ENCODE peak calls at places on chromosomes 2 and 18, in four cellular contexts. R, C, J and W are unnamed samples. For H3K9me3, the result is how much of the 10 kb centered on the place peaks cover.

GRCh38 chr18:9901377-9901776 is 12.4 kb upstream of the VAPA start:
- DNase-seq in R (no peak), C (no peak), J (no peak), W (no peak)

GRCh38 chr2:186925514-186925913 is 76.5 kb upstream of the ZSWIM2 start:
- DNase-seq in R (no peak), C (no peak), J (no peak), W (no peak)

GRCh38 chr18:58402247-58402646 is 226.6 kb downstream of the ALPK2 start:
- DNase-seq in R (no peak), C (no peak), J (no peak), W (peak)

GRCh38 chr2:131105950-131106801 is 1.0 kb downstream of the PLEKHB2 start:
- DNase-seq in R (peak), C (peak), J (peak), W (peak)

GRCh38 chr18:53380063-53380639 is 844.3 kb downstream of the MBD2 start:
- DNase-seq in R (no peak), C (peak), J (peak), W (peak)

GRCh38 chr2:10220516-10221391 is 82.0 kb upstream of the HPCAL1 start:
- DNase-seq in R (peak), C (no peak), J (no peak), W (peak)

GRCh38 chr18:34023471-34023870 is 201.2 kb downstream of the NOL4 start:
- DNase-seq in R (no peak), C (no peak), J (no peak), W (no peak)

GRCh38 chr18:61546598-61546997 is 213.4 kb downstream of the CDH20 start:
- DNase-seq in R (no peak), C (no peak), J (no peak), W (no peak)

GRCh38 chr2:43759195-43759594 is 14.6 kb upstream of the DYNC2LI1 start:
- DNase-seq in R (no peak), C (peak), J (no peak), W (no peak)

GRCh38 chr18:69161383-69162028 is 239.2 kb upstream of the DOK6 start:
- DNase-seq in R (no peak), C (no peak), J (no peak), W (no peak)

GRCh38 chr2:187877391-187877790 is 323.2 kb upstream of the TFPI start:
- DNase-seq in R (no peak), C (no peak), J (no peak), W (no peak)

GRCh38 chr2:128384446-128384845 is 65.8 kb upstream of the HS6ST1 start:
- DNase-seq in R (no peak), C (no peak), J (no peak), W (no peak)

GRCh38 chr2:123913266-123913810 is 111.7 kb upstream of the CNTNAP5 start:
- DNase-seq in R (no peak), C (no peak), J (no peak), W (no peak)

GRCh38 chr2:205948883-205949282 is 137.1 kb downstream of the INO80D start:
- DNase-seq in R (no peak), C (no peak), J (no peak), W (no peak)

GRCh38 chr18:35143615-35144596 is 96.9 kb upstream of the ZNF397 start:
- DNase-seq in R (peak), C (peak), J (no peak), W (peak)

GRCh38 chr2:234818937-234819336 is 132.9 kb upstream of the SH3BP4 start:
- DNase-seq in R (no peak), C (no peak), J (no peak), W (no peak)

GRCh38 chr18:36871801-36872200 is 42.9 kb downstream of the KIAA1328 start:
- DNase-seq in R (no peak), C (no peak), J (no peak), W (no peak)

GRCh38 chr2:241814571-241815476 is 5.8 kb downstream of the NEU4 start:
- DNase-seq in R (no peak), C (no peak), J (no peak), W (peak)

GRCh38 chr2:157231476-157231875 is 26.0 kb upstream of the GALNT5 start:
- DNase-seq in R (no peak), C (no peak), J (no peak), W (no peak)

GRCh38 chr2:196979976-196980375 is 53.5 kb upstream of the PGAP1 start:
- DNase-seq in R (no peak), C (no peak), J (no peak), W (no peak)

GRCh38 chr2:172929644-172930043 is 146.0 kb upstream of the MAP3K20 start:
- DNase-seq in R (no peak), C (no peak), J (no peak), W (no peak)

GRCh38 chr2:36455788-36456187 is 100.2 kb downstream of the CRIM1 start:
- DNase-seq in R (no peak), C (no peak), J (no peak), W (no peak)

GRCh38 chr18:22314406-22314805 is 103.3 kb downstream of the CTAGE1 start:
- DNase-seq in R (no peak), C (no peak), J (no peak), W (no peak)

GRCh38 chr2:53715568-53715967 is 52.0 kb upstream of the CHAC2 start:
- DNase-seq in R (no peak), C (peak), J (no peak), W (no peak)

GRCh38 chr18:49151482-49151881 is 200.7 kb upstream of the SMAD7 start:
- DNase-seq in R (no peak), C (no peak), J (no peak), W (peak)

GRCh38 chr18:77012751-77013550 is 119.6 kb downstream of the MBP start:
- DNase-seq in R (no peak), C (no peak), J (no peak), W (no peak)

GRCh38 chr2:12192762-12193161 is 446.3 kb downstream of the LPIN1 start:
- DNase-seq in R (no peak), C (no peak), J (no peak), W (no peak)

DNA sequence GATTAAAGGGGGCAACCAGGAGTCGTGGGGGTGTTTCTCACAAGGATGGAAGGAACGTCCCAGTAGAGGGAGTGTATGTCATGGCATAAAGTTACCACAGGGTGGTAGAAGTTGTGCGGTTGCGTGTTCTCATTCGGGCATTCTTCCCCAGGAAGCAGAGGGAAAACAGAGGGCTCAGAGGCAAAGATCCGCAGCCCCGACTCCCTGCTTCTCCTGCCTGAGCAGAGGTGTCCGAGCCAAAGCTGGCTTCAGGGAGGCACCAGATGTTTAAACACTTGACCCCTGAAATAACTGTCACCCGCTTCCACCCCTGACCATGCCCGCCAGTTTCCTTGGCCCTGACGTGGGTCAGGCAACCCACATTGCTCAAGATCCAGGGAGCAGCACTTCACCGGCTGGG is 83.7 kb downstream of the EN1 start:
- DNase-seq in R (no peak), C (peak), J (no peak), W (peak)
- TF ChIP-seq RCOR1 in R (no peak), C (no peak), J (no peak), W (no peak)

GRCh38 chr2:101717041-101717817 is 19.7 kb downstream of the MAP4K4 start:
- DNase-seq in R (no peak), C (no peak), J (peak), W (no peak)
- H3K9me3 ChIP-seq in R (under half), C (under half), J (under half), W (under half)

GRCh38 chr18:371616-371998 is 103.8 kb upstream of the THOC1 start:
- DNase-seq in R (no peak), C (no peak), J (no peak), W (peak)

GRCh38 chr18:366466-367053 is 98.7 kb upstream of the THOC1 start:
- DNase-seq in R (no peak), C (no peak), J (no peak), W (no peak)

GRCh38 chr18:374735-375168 is 106.9 kb upstream of the THOC1 start:
- DNase-seq in R (no peak), C (no peak), J (no peak), W (no peak)

GRCh38 chr18:369224-370010 is 101.6 kb upstream of the THOC1 start:
- DNase-seq in R (no peak), C (no peak), J (no peak), W (no peak)

GRCh38 chr18:370753-371615 is 103.1 kb upstream of the THOC1 start:
- DNase-seq in R (no peak), C (no peak), J (no peak), W (peak)
- TF ChIP-seq RCOR1 in R (no peak), C (no peak), J (no peak), W (no peak)

GRCh38 chr18:8801263-8801901 is 96.0 kb downstream of the MTCL1 start:
- DNase-seq in R (no peak), C (no peak), J (no peak), W (no peak)

GRCh38 chr18:8799593-8799992 is 94.2 kb downstream of the MTCL1 start:
- DNase-seq in R (no peak), C (no peak), J (no peak), W (no peak)

GRCh38 chr18:8800041-8800441 is 94.7 kb downstream of the MTCL1 start:
- DNase-seq in R (no peak), C (no peak), J (no peak), W (no peak)

GRCh38 chr18:8800876-8801262 is 95.5 kb downstream of the MTCL1 start:
- DNase-seq in R (no peak), C (no peak), J (no peak), W (no peak)

DNA sequence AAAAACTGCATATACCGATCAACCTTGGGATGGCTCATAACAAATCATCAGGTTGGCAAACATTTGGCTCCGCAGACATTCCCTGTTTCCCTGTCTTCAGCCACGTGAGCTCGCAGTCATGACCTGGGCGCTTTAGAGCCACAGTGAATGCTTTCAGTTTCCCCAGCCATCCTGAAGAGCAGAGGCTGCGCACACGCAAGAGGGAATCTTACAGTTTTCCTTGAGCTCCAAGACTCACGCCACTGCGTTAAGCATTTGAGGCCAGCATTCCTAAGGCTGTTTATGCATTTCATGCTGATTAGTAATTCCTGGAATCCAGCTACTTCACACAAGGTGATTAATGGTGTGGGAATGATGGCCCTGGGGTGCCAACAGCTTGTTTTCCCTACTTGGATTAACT is 95.1 kb downstream of the MTCL1 start:
- DNase-seq in R (no peak), C (peak), J (no peak), W (no peak)
- H3K9me3 ChIP-seq in R (under half), C (under half), J (under half), W (under half)

DNA sequence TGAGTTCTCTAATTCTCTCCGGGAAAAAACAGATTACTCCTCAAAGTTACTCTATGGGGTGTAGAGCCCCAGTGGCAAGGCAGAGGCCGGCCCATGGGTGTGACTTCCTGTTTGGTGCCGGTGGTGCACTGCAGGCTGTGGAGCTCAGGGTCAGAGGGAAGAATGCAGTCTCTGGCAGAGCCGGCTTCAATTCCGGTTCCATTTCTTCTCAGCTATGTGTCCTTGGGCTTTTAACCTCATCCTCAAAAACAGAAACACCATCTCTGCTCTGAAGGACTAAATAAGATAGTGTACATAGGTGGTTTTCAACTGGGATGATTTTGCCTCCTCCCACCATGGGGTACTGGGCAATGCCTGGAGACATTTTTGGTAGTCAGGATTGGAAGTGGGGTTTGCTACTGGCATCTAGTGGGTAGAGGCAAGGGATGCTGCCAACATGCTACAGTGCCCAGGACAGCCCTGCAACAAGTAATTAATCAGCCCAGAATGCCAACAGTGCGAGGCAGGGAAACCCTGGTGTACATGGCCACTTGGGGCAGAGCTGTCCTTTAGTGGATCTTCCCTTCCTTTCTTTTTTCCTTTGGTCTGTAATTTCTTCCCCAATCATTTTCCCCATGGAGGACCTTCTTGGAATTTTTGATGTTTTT is 81.2 kb downstream of the INSIG2 start:
- DNase-seq in R (no peak), C (no peak), J (no peak), W (no peak)
- TF ChIP-seq RCOR1 in R (no peak), C (no peak), J (no peak), W (no peak)

DNA sequence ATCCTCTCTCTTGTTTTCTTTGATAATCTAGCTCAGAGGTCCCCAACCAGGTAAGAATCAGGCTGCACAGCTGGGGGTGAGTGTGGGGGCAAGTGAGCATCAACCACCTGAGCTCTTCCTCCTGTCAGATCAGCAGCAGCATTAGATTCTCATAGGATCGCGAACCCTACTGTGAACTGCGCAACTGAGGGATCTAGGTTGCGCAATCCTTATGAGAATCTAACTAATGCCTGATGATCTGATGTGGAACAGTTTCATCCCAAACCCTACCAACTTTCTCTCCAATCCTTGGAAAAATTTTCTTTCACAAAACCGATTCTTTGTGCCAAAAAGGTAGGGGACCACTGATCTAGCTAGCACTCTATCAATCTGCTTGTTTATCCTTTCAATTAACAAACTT is 678.3 kb downstream of the CBLN2 start:
- DNase-seq in R (no peak), C (no peak), J (no peak), W (no peak)
- H3K9me3 ChIP-seq in R (under half), C (under half), J (under half), W (under half)

DNA sequence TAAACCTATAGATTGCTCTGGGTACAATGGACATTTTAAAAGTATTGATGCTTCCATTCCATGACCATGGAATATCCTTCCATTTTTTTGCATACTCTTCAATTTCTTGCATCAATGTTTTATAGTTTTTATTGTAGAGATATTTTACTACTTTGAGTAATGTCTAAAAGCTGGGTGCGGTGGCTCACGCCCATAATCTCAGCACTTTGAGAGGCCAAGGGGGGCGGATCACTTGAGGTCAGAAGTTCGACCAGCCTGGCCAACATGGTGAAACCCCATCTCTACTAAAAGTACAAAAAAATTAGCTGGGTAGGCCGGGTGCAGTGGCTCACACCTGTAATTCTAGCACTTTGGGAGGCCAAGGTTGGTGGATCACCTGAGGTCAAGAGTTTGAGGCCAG is 88.5 kb downstream of the TLK1 start:
- DNase-seq in R (no peak), C (no peak), J (no peak), W (no peak)
- TF ChIP-seq RCOR1 in R (no peak), C (no peak), J (no peak), W (no peak)

GRCh38 chr2:145415151-145415550 is 895.2 kb upstream of the ZEB2 start:
- DNase-seq in R (no peak), C (no peak), J (no peak), W (no peak)
- H3K9me3 ChIP-seq in R (under half), C (under half), J (under half), W (under half)

DNA sequence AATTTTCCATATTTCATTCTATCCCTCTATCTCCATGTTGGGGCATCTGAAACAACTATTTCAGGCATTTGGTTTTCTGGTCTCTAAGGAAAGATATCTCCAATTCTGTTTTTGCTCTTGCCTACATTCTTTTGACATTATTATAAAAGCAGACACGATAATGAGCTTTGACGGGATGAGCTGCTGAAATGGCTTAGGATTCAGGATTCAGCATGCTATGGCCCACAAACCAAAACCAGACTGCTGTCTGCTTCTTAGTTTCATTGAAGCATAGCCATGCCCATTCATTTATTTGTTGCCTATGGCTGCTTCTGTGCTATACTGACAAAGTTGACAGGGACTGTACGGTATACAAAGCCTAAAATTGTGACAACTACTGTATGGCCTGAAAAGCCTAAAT is 42.6 kb upstream of the GLS start:
- DNase-seq in R (no peak), C (no peak), J (no peak), W (no peak)
- TF ChIP-seq RCOR1 in R (no peak), C (no peak), J (no peak), W (no peak)

GRCh38 chr18:26317353-26317865 is 91.2 kb downstream of the TAF4B start:
- DNase-seq in R (no peak), C (no peak), J (no peak), W (no peak)
- H3K9me3 ChIP-seq in R (under half), C (under half), J (under half), W (under half)